ENCODE peak calls at places on chromosomes 2 and 18, in four cellular contexts. V, Q, D and I are unnamed samples.

GRCh38 chr18:7601249-7601620 is 34.1 kb downstream of the PTPRM start:
- DNase-seq in V (peak; percentile 60), Q (no peak), D (no peak), I (no peak)

GRCh38 chr2:180494286-180494685 is 486.1 kb upstream of the UBE2E3 start:
- DNase-seq in V (no peak), Q (no peak), D (no peak), I (no peak)

GRCh38 chr2:128413014-128413717 is 94.5 kb upstream of the HS6ST1 start:
- DNase-seq in V (no peak), Q (no peak), D (no peak), I (no peak)

GRCh38 chr2:241358470-241358869 is 2.4 kb downstream of the FARP2 start:
- DNase-seq in V (no peak), Q (no peak), D (no peak), I (no peak)

GRCh38 chr2:174153757-174154680 is 94.3 kb downstream of the OLA1 start:
- DNase-seq in V (peak; percentile 70), Q (no peak), D (no peak), I (no peak)

GRCh38 chr2:134207589-134208209 is 46.2 kb upstream of the MGAT5 start:
- DNase-seq in V (peak; percentile 28), Q (no peak), D (peak; percentile 60), I (peak; percentile 81)

GRCh38 chr2:216281316-216281715 is 91.0 kb downstream of the MARCHF4 start:
- DNase-seq in V (no peak), Q (no peak), D (no peak), I (no peak)

GRCh38 chr2:85871494-85872164 is 17.2 kb downstream of the ST3GAL5 start:
- DNase-seq in V (no peak), Q (no peak), D (no peak), I (no peak)

GRCh38 chr2:237924164-237924534 is 42.7 kb upstream of the UBE2F start:
- DNase-seq in V (no peak), Q (no peak), D (no peak), I (no peak)

GRCh38 chr18:79530821-79531220 is 135.1 kb downstream of the NFATC1 start:
- DNase-seq in V (no peak), Q (no peak), D (peak; percentile 15), I (peak; percentile 20)

GRCh38 chr2:37925063-37925897 is at the start of gene RMDN2:
- DNase-seq in V (peak; percentile 79), Q (peak; percentile 83), D (peak; percentile 94), I (peak; percentile 94)

GRCh38 chr2:142870516-142870915 is 6.9 kb upstream of the KYNU start:
- DNase-seq in V (no peak), Q (no peak), D (no peak), I (no peak)

DNA sequence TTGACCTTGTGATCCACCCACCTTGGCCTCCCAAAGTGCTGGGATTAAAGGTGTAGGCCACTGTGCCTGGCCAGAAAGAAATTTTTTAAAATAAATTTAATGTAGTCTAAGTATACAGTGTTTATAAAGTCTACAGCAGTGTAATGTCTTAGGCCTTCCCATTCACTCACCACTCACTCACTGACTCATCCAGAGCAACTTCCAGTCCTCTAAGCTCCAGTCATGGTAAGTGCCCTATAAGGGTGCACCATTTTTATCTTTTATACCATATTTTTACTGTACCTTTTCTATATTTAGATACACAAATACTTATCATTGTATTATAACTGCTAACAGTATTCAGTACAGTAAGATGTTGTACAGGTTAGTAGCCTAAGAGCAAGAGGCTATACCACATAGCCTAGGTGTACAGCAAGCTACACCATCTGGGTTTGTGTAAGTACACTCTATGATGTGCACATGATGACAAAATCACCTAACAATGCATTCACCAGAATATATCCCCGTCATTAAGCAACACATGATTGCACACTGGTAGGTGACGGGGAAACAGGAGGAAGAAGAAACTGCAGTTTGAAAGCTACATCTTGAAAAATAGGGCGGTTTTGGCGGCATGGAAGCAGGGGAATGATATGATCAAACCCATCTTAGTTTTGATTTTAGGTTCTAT is 105.1 kb upstream of the ITGB6 start:
- DNase-seq in V (peak; percentile 40), Q (no peak), D (no peak), I (no peak)
- H3K27ac ChIP-seq in V (peak overlapping the region; percentile 52), Q (no peak overlapping the region), D (no peak overlapping the region), I (no peak overlapping the region)

GRCh38 chr18:56358608-56359007 is 279.8 kb downstream of the TXNL1 start:
- DNase-seq in V (no peak), Q (no peak), D (no peak), I (no peak)
- TF ChIP-seq CTCF in V (no peak), Q (no peak), D (no peak), I (no peak)

GRCh38 chr2:12536926-12537325 is 179.8 kb upstream of the TRIB2 start:
- DNase-seq in V (no peak), Q (no peak), D (no peak), I (no peak)

GRCh38 chr2:12533337-12533736 is 183.4 kb upstream of the TRIB2 start:
- DNase-seq in V (no peak), Q (no peak), D (no peak), I (no peak)

GRCh38 chr2:12538300-12538699 is 178.4 kb upstream of the TRIB2 start:
- DNase-seq in V (no peak), Q (no peak), D (no peak), I (no peak)

GRCh38 chr2:12539306-12539705 is 177.4 kb upstream of the TRIB2 start:
- DNase-seq in V (no peak), Q (no peak), D (no peak), I (no peak)

GRCh38 chr2:12534646-12535263 is 182.0 kb upstream of the TRIB2 start:
- DNase-seq in V (peak; percentile 91), Q (peak; percentile 22), D (no peak), I (no peak)
- H3K4me3 ChIP-seq in V (peak overlapping the region; percentile 6), Q (no peak overlapping the region), D (no peak overlapping the region), I (no peak overlapping the region)

GRCh38 chr2:40369619-40370397 is 82.1 kb downstream of the SLC8A1 start:
- DNase-seq in V (peak; percentile 93), Q (no peak), D (no peak), I (no peak)

GRCh38 chr2:40364143-40364903 is 87.6 kb downstream of the SLC8A1 start:
- DNase-seq in V (no peak), Q (no peak), D (no peak), I (no peak)

GRCh38 chr2:40363631-40364030 is 88.3 kb downstream of the SLC8A1 start:
- DNase-seq in V (no peak), Q (no peak), D (no peak), I (no peak)

GRCh38 chr2:40367652-40368051 is 84.2 kb downstream of the SLC8A1 start:
- DNase-seq in V (peak; percentile 89), Q (no peak), D (no peak), I (no peak)

GRCh38 chr2:40367032-40367431 is 84.9 kb downstream of the SLC8A1 start:
- DNase-seq in V (no peak), Q (no peak), D (no peak), I (no peak)
- H3K27ac ChIP-seq in V (peak overlapping the region; percentile 22), Q (no peak overlapping the region), D (peak overlapping the region; percentile 27), I (no peak overlapping the region)